ENCODE peak calls at places on chromosomes 16 and 17, in four cellular contexts. H, T, K and U are unnamed samples. For H3K4me1, the result is how much of the 10 kb centered on the place peaks cover.

GRCh38 chr17:67244621-67245072 is 349 bp downstream of the HELZ start:
- DNase-seq in T (peak), H (no peak), K (peak), U (no peak)

GRCh38 chr17:73620414-73620813 is 23.8 kb downstream of the SDK2 start:
- DNase-seq in T (no peak), H (no peak), K (no peak), U (no peak)

GRCh38 chr17:6555331-6556120 is 829 bp downstream of the PITPNM3 start:
- DNase-seq in T (no peak), K (peak), H (no peak), U (no peak)

GRCh38 chr17:65750166-65750565 is 188.7 kb upstream of the AXIN2 start:
- DNase-seq in K (no peak), H (no peak), T (no peak), U (no peak)

GRCh38 chr16:54286330-54287017 is at the start of gene IRX3:
- DNase-seq in K (peak), T (peak), H (peak), U (no peak)

GRCh38 chr17:50511058-50511457 is 2.8 kb downstream of the MYCBPAP start:
- DNase-seq in K (no peak), H (no peak), T (no peak), U (no peak)

GRCh38 chr16:90081606-90081970 is 4.5 kb upstream of the PRDM7 start:
- DNase-seq in H (no peak), T (no peak), K (no peak), U (no peak)

GRCh38 chr16:72312862-72313261 is 140.9 kb upstream of the PMFBP1 start:
- DNase-seq in H (no peak), T (no peak), K (no peak), U (no peak)

GRCh38 chr17:33668516-33668915 is 375.4 kb upstream of the ASIC2 start:
- DNase-seq in T (no peak), H (no peak), K (no peak), U (no peak)

GRCh38 chr16:74726736-74727135 is 26.1 kb upstream of the MLKL start:
- DNase-seq in T (no peak), K (no peak), H (no peak), U (no peak)

GRCh38 chr16:7650446-7650845 is 317.8 kb downstream of the RBFOX1 start:
- DNase-seq in T (no peak), H (no peak), K (no peak), U (no peak)

GRCh38 chr16:31111881-31112466 is 3.8 kb downstream of the BCKDK start:
- DNase-seq in H (no peak), K (no peak), T (no peak), U (no peak)

GRCh38 chr16:77450790-77451487 is 16.1 kb upstream of the ADAMTS18 start:
- DNase-seq in H (peak), K (no peak), T (no peak), U (no peak)

GRCh38 chr16:11557811-11558210 is 28.9 kb downstream of the LITAF start:
- DNase-seq in T (no peak), K (no peak), H (no peak), U (no peak)

GRCh38 chr16:14405611-14406537 is 224.2 kb downstream of the PARN start:
- DNase-seq in H (peak), T (no peak), K (no peak), U (no peak)

GRCh38 chr17:47983492-47984223 is 12.7 kb downstream of the CDK5RAP3 start:
- DNase-seq in K (no peak), H (no peak), T (no peak), U (no peak)

GRCh38 chr17:2710804-2711607 is 558 bp downstream of the CLUH start:
- DNase-seq in K (no peak), T (no peak), H (no peak), U (no peak)

GRCh38 chr16:26985100-26986065 is 81.3 kb upstream of the C16orf82 start:
- DNase-seq in T (no peak), H (no peak), K (no peak), U (no peak)

GRCh38 chr16:58051296-58051695 is 25.7 kb downstream of the MMP15 start:
- DNase-seq in K (no peak), H (no peak), T (no peak), U (no peak)

GRCh38 chr16:67104061-67104460 is 5.7 kb upstream of the PHAF1 start:
- DNase-seq in T (no peak), K (no peak), H (no peak), U (no peak)

GRCh38 chr17:48211011-48211410 is 103.4 kb downstream of the SNX11 start:
- DNase-seq in K (no peak), H (no peak), T (no peak), U (no peak)

GRCh38 chr16:4011225-4011939 is 104.9 kb downstream of the ADCY9 start:
- DNase-seq in H (no peak), T (no peak), K (no peak), U (no peak)

GRCh38 chr17:7997186-7997585 is 5.2 kb upstream of the GUCY2D start:
- DNase-seq in T (peak), H (no peak), K (no peak), U (no peak)

GRCh38 chr17:3848229-3848628 is 2.2 kb upstream of the NCBP3 start:
- DNase-seq in T (no peak), H (no peak), K (no peak), U (no peak)

GRCh38 chr16:57689772-57690558 is 4.6 kb upstream of the DRC7 start:
- DNase-seq in K (no peak), T (no peak), H (no peak), U (no peak)

GRCh38 chr16:578870-579405 is 9.2 kb downstream of the PIGQ start:
- DNase-seq in H (no peak), T (peak), K (peak), U (no peak)

GRCh38 chr17:13024526-13025263 is 6.9 kb upstream of the ELAC2 start:
- DNase-seq in T (peak), H (no peak), K (peak), U (no peak)

GRCh38 chr16:13046422-13046821 is 145.0 kb downstream of the SHISA9 start:
- DNase-seq in T (no peak), H (no peak), K (no peak), U (no peak)

GRCh38 chr16:88318091-88318494 is 64.7 kb upstream of the ZNF469 start:
- DNase-seq in H (no peak), K (no peak), T (no peak), U (no peak)
- H3K4me1 ChIP-seq in H (under half), K (under half), T (under half), U (under half)

GRCh38 chr16:2482181-2483107 is 7.5 kb downstream of the TBC1D24 start:
- DNase-seq in K (no peak), T (no peak), H (peak), U (no peak)
- H3K4me1 ChIP-seq in K (under half), T (under half), H (under half), U (under half)

GRCh38 chr17:27541326-27542023 is 85.2 kb downstream of the KSR1 start:
- DNase-seq in H (no peak), K (no peak), T (no peak), U (no peak)

GRCh38 chr17:27538156-27538955 is 82.1 kb downstream of the KSR1 start:
- DNase-seq in H (no peak), T (no peak), K (no peak), U (no peak)

GRCh38 chr17:27539152-27539551 is 82.9 kb downstream of the KSR1 start:
- DNase-seq in T (no peak), H (no peak), K (no peak), U (no peak)

GRCh38 chr17:27540300-27541105 is 84.3 kb downstream of the KSR1 start:
- DNase-seq in H (peak), K (peak), T (peak), U (no peak)

GRCh38 chr17:27539794-27540193 is 83.5 kb downstream of the KSR1 start:
- DNase-seq in T (no peak), H (no peak), K (no peak), U (no peak)
- H3K4me1 ChIP-seq in T (half or more), H (under half), K (under half), U (under half)

DNA sequence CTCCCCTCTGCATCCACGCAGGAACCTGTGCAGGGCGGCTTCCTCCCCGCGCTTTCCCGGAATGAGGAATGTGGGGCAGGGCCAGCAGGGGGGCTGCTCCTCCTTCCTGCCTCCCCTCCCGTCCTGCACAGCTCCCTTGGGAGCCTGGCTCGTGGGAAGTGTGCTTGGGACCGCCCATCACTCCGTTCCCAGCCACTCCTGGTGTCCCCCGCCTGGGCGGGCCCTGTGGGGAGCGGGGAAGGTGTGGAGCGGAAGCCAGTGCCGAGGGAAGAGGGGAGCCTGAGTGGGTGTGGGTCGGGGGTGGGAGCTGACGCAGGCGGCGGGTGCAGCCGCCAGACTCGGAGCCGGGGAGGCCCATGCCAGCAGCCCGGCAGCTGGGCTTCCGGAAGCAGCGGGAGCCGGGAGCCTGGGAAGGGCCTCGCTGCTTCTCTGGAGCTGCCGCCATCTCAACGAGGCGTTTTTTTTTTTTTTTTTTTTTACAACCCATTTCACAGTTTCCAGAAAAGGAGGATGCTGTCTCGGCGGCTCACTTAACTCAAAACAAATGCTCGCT is 24.2 kb downstream of the BAHCC1 start:
- DNase-seq in T (peak), K (peak), H (peak), U (no peak)
- H3K4me1 ChIP-seq in T (half or more), K (under half), H (under half), U (half or more)

GRCh38 chr17:77178050-77178449 is 37.3 kb downstream of the SEC14L1 start:
- DNase-seq in T (no peak), K (no peak), H (no peak), U (no peak)

GRCh38 chr17:77182773-77183172 is 42.0 kb downstream of the SEC14L1 start:
- DNase-seq in K (no peak), T (no peak), H (no peak), U (no peak)

GRCh38 chr17:77182205-77182604 is 41.4 kb downstream of the SEC14L1 start:
- DNase-seq in H (no peak), T (no peak), K (no peak), U (no peak)

GRCh38 chr17:77178586-77178985 is 37.8 kb downstream of the SEC14L1 start:
- DNase-seq in H (no peak), K (no peak), T (no peak), U (no peak)

DNA sequence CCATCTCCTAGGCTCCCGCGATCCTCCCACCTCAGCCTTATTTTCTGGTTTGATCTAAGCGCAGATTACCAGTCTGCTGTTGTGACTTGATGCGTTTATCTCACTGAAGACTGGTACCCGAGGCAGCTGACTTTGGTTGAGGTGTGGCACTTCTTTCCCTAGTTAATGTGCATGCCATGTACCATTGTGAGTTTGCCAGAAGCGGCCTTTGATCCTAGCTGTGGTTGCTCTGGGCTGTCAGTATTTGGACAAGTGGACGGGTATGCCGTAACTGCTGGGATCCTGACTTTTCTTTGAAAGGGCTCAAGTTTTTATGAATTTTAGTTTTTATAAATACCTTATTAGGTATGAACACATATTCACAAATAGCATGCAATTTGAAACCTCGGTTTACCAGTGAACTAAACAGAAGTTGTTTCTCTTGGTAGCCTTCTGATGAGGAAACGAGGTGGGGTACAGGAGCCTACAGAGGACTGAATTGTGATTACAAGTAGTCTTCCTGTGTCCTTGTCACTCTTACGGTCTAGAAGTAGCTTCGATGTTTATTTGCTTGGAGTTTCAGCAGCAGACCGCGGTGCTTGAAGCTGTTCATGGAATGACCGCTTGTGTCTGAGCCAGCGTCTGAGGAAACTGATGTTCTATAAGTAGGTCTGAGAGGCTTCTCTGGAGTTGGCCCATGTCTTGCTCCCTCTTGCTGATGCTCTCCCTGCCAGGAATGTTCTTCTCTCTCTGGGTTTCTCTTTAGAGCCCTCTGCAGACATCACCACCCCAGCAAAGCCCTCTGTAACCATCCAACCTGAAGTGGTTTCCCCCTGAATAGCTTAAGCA is 39.9 kb downstream of the SEC14L1 start:
- DNase-seq in H (no peak), K (no peak), T (no peak), U (no peak)
- H3K4me1 ChIP-seq in H (under half), K (under half), T (under half), U (under half)

GRCh38 chr17:76547183-76547641 is 7.4 kb downstream of the PRCD start:
- DNase-seq in T (peak), H (no peak), K (no peak), U (no peak)
- H3K4me1 ChIP-seq in T (under half), H (under half), K (under half), U (under half)

GRCh38 chr17:42310281-42311156 is 22.2 kb downstream of the STAT5A start:
- DNase-seq in H (no peak), T (no peak), K (no peak), U (no peak)

GRCh38 chr17:42312285-42313130 is 24.2 kb downstream of the STAT5A start:
- DNase-seq in T (peak), K (peak), H (peak), U (no peak)

GRCh38 chr17:42312035-42312284 is 23.7 kb downstream of the STAT5A start:
- DNase-seq in H (no peak), K (no peak), T (no peak), U (no peak)

GRCh38 chr17:42313389-42313772 is 25.1 kb downstream of the STAT5A start:
- DNase-seq in K (no peak), T (no peak), H (no peak), U (no peak)

DNA sequence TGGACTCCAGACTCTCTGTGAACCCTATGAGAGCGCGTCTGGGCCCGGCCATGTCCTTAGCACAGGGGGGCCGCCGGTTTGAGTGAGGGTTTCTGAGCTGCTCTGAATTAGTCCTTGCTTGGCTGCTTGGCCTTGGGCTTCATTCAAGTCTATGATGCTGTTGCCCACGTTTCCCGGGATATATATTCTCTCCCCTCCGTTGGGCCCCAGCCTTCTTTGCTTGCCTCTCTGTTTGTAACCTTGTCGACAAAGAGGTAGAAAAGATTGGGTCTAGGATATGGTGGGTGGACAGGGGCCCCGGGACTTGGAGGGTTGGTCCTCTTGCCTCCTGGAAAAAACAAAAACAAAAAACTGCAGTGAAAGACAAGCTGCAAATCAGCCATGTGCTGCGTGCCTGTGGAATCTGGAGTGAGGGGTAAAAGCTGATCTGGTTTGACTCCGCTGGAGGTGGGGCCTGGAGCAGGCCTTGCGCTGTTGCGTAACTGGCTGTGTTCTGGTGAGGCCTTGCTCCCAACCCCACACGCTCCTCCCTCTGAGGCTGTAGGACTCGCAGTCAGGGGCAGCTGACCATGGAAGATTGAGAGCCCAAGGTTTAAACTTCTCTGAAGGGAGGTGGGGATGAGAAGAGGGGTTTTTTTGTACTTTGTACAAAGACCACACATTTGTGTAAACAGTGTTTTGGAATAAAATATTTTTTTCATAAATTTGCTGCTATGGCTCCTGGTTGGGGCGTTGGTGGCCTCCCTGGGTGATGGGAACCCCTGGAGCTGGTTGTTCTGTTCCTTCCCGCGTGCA is 23.1 kb downstream of the STAT5A start:
- DNase-seq in T (no peak), K (peak), H (peak), U (no peak)
- H3K4me1 ChIP-seq in T (under half), K (under half), H (under half), U (under half)